ENCODE peak calls at places on chromosomes 6 and 20, in five cellular contexts. E is left lung; C is body of pancreas; Q is activated CD8-positive, alpha-beta memory T cell treated with anti-CD3 and anti-CD28 coated beads, Interleukin-2, amount 10 ng/mL, durations not matched to agents 7 days and 5 days; B is globus pallidus. G is an unnamed sample.

GRCh38 chr20:6613280-6613861 is 154.1 kb upstream of the BMP2 start:
- DNase-seq in C (no peak), E (no peak), B (no peak), Q (no peak), G (no peak)

GRCh38 chr20:58227391-58228102 is 906 bp downstream of the ANKRD60 start:
- DNase-seq in Q (no peak), E (no peak), B (no peak), C (no peak), G (no peak)

GRCh38 chr6:166625356-166625755 is 1.7 kb downstream of the RPS6KA2 start:
- DNase-seq in Q (peak; percentile 27), B (peak; percentile 20), E (no peak), C (no peak), G (no peak)

GRCh38 chr6:149696904-149697303 is 21.0 kb downstream of the LATS1 start:
- DNase-seq in B (no peak), E (no peak), C (no peak), Q (no peak), G (no peak)

GRCh38 chr20:1805816-1806215 is 89.4 kb upstream of the SIRPA start:
- DNase-seq in Q (no peak), E (no peak), B (no peak), C (no peak), G (no peak)

GRCh38 chr20:36275011-36275410 is 31.1 kb upstream of the DLGAP4 start:
- DNase-seq in Q (no peak), E (no peak), B (no peak), C (no peak), G (no peak)

GRCh38 chr20:50663095-50663821 is 28.1 kb downstream of the RIPOR3 start:
- DNase-seq in B (no peak), E (no peak), C (peak; percentile 82), Q (no peak), G (no peak)

GRCh38 chr6:8857160-8857559 is 421.8 kb upstream of the SLC35B3 start:
- DNase-seq in C (no peak), Q (no peak), B (no peak), E (no peak), G (no peak)

GRCh38 chr6:95127266-95127665 is 450.1 kb upstream of the MANEA start:
- DNase-seq in C (no peak), Q (no peak), E (no peak), B (no peak), G (no peak)

GRCh38 chr6:166364480-166364879 is 18.3 kb downstream of the MPC1 start:
- DNase-seq in Q (no peak), E (no peak), C (no peak), B (peak; percentile 41), G (no peak)

GRCh38 chr6:132937466-132937906 is 123.1 kb downstream of the RPS12 start:
- DNase-seq in B (peak; percentile 31), C (peak; percentile 72), Q (peak; percentile 50), E (no peak), G (peak; percentile 14)

GRCh38 chr6:121694389-121695185 is 259.1 kb downstream of the GJA1 start:
- DNase-seq in E (no peak), Q (no peak), C (no peak), B (no peak), G (no peak)

GRCh38 chr6:170150590-170150945 is 140.3 kb downstream of the DLL1 start:
- DNase-seq in C (no peak), Q (no peak), E (no peak), B (no peak), G (no peak)

GRCh38 chr20:62104791-62105345 is 17.4 kb upstream of the LSM14B start:
- DNase-seq in Q (no peak), C (no peak), B (no peak), E (no peak), G (no peak)

GRCh38 chr20:56934888-56935287 is 305.8 kb downstream of the TFAP2C start:
- DNase-seq in B (peak; percentile 16), C (no peak), E (no peak), Q (no peak), G (no peak)

GRCh38 chr6:77340331-77340730 is 123.0 kb downstream of the HTR1B start:
- DNase-seq in Q (no peak), B (no peak), E (no peak), C (no peak), G (no peak)

GRCh38 chr6:17088091-17088611 is 13.7 kb upstream of the STMND1 start:
- DNase-seq in C (no peak), Q (no peak), B (no peak), E (no peak), G (no peak)

GRCh38 chr6:125099211-125100017 is 54.2 kb upstream of the TPD52L1 start:
- DNase-seq in C (peak; percentile 35), Q (no peak), B (peak; percentile 89), E (peak; percentile 59), G (peak; percentile 86)

GRCh38 chr6:155306958-155307357 is 7.3 kb downstream of the TFB1M start:
- DNase-seq in Q (no peak), E (no peak), C (no peak), B (no peak), G (no peak)

GRCh38 chr20:4190792-4191519 is 175.6 kb upstream of the RNF24 start:
- DNase-seq in C (no peak), Q (no peak), B (no peak), E (no peak), G (no peak)

GRCh38 chr6:107800564-107801164 is 23.4 kb downstream of the SCML4 start:
- DNase-seq in B (no peak), E (no peak), C (no peak), Q (no peak), G (no peak)

GRCh38 chr6:130760006-130760405 is 67.2 kb upstream of the SMLR1 start:
- DNase-seq in C (no peak), B (no peak), Q (no peak), E (no peak), G (no peak)

GRCh38 chr6:24245275-24245674 is 112.6 kb downstream of the DCDC2 start:
- DNase-seq in Q (no peak), E (no peak), B (no peak), C (no peak), G (no peak)

GRCh38 chr6:149965191-149966020 is 1.7 kb downstream of the ULBP1 start:
- DNase-seq in Q (no peak), B (no peak), E (no peak), C (no peak), G (no peak)

GRCh38 chr20:53939554-53940355 is 130.6 kb downstream of the BCAS1 start:
- DNase-seq in B (peak; percentile 92), E (peak; percentile 93), Q (peak; percentile 89), C (peak; percentile 91), G (peak; percentile 80)

GRCh38 chr6:138410972-138411667 is 7.1 kb downstream of the HEBP2 start:
- DNase-seq in E (no peak), Q (no peak), C (no peak), B (no peak), G (no peak)

GRCh38 chr20:44959082-44959895 is 908 bp downstream of the TOMM34 start:
- DNase-seq in Q (peak; percentile 76), E (no peak), C (no peak), B (peak; percentile 40), G (no peak)

GRCh38 chr6:147709396-147710272 is 201.1 kb downstream of the SAMD5 start:
- DNase-seq in Q (no peak), C (no peak), B (no peak), E (no peak), G (peak; percentile 48)

GRCh38 chr6:73943401-73943800 is 247.4 kb downstream of the CD109 start:
- DNase-seq in Q (no peak), B (no peak), E (no peak), C (no peak), G (no peak)

GRCh38 chr20:47318027-47318595 is 38.4 kb downstream of the ZMYND8 start:
- DNase-seq in B (peak; percentile 50), E (no peak), C (no peak), Q (no peak), G (peak; percentile 35)

GRCh38 chr6:118709859-118710350 is 58.5 kb upstream of the CEP85L start:
- DNase-seq in Q (peak; percentile 91), B (peak; percentile 20), E (no peak), C (no peak), G (peak; percentile 40)

GRCh38 chr20:40493551-40493950 is 195.5 kb downstream of the MAFB start:
- DNase-seq in B (no peak), Q (no peak), E (no peak), C (no peak), G (no peak)

GRCh38 chr6:140858381-140858971 is 1274.2 kb upstream of the GJE1 start:
- DNase-seq in B (no peak), C (no peak), E (no peak), Q (no peak), G (no peak)

GRCh38 chr20:9088556-9088955 is 19.7 kb downstream of the PLCB4 start:
- DNase-seq in Q (no peak), C (no peak), E (no peak), B (no peak), G (no peak)

GRCh38 chr6:150443621-150444020 is 74.8 kb downstream of the IYD start:
- DNase-seq in C (no peak), Q (no peak), E (no peak), B (no peak), G (no peak)

GRCh38 chr6:91509711-91510110 is 922.8 kb upstream of the MAP3K7 start:
- DNase-seq in B (no peak), Q (no peak), C (no peak), E (no peak), G (no peak)